ENCODE peak calls at places on chromosomes 1 and 21, in seven cellular contexts. Y, R, M, U, F, G and K are unnamed samples. For H3K4me1 and H3K79me2, the result is how much of the 10 kb centered on the place peaks cover.

GRCh38 chr1:28199328-28200233 is 23.1 kb upstream of the PTAFR start:
- DNase-seq in Y (no peak), R (no peak), M (no peak), U (no peak), F (no peak), G (no peak), K (no peak)

GRCh38 chr21:46060596-46061061 is 37.3 kb upstream of the COL6A2 start:
- DNase-seq in Y (peak), R (no peak), M (peak), U (peak), F (peak), G (no peak), K (peak)

GRCh38 chr21:45845063-45845789 is 136.3 kb upstream of the COL6A1 start:
- DNase-seq in Y (no peak), R (no peak), M (no peak), U (no peak), F (no peak), G (no peak), K (no peak)

GRCh38 chr1:19735419-19736127 is 64.1 kb downstream of the TMCO4 start:
- DNase-seq in Y (peak), R (no peak), M (no peak), U (peak), F (peak), G (no peak), K (no peak)

GRCh38 chr1:16371725-16372124 is 4.7 kb downstream of the SZRD1 start:
- DNase-seq in Y (no peak), R (no peak), M (no peak), U (peak), F (peak), G (no peak), K (no peak)

GRCh38 chr1:245853291-245853690 is 653.8 kb downstream of the SMYD3 start:
- DNase-seq in Y (no peak), R (no peak), M (no peak), U (no peak), F (no peak), G (no peak), K (no peak)

GRCh38 chr1:3551290-3551678 is 60.0 kb downstream of the MEGF6 start:
- DNase-seq in Y (no peak), R (no peak), M (no peak), U (no peak), F (no peak), G (no peak), K (no peak)

GRCh38 chr1:192170196-192170984 is 12.1 kb downstream of the RGS18 start:
- DNase-seq in Y (no peak), R (no peak), M (no peak), U (no peak), F (no peak), G (no peak), K (no peak)

GRCh38 chr1:66262233-66262632 is 271.7 kb upstream of the SGIP1 start:
- DNase-seq in Y (peak), R (no peak), M (peak), U (peak), F (peak), G (peak), K (peak)

GRCh38 chr1:216422821-216423529 is at the start of gene USH2A:
- DNase-seq in Y (no peak), R (peak), M (peak), U (peak), F (no peak), G (no peak), K (no peak)

GRCh38 chr1:217389895-217390294 is 241.0 kb downstream of the GPATCH2 start:
- DNase-seq in Y (no peak), R (no peak), M (no peak), U (no peak), F (no peak), G (no peak), K (no peak)

GRCh38 chr1:183993132-183993531 is 44.4 kb downstream of the COLGALT2 start:
- DNase-seq in Y (no peak), R (no peak), M (no peak), U (no peak), F (no peak), G (no peak), K (no peak)

DNA sequence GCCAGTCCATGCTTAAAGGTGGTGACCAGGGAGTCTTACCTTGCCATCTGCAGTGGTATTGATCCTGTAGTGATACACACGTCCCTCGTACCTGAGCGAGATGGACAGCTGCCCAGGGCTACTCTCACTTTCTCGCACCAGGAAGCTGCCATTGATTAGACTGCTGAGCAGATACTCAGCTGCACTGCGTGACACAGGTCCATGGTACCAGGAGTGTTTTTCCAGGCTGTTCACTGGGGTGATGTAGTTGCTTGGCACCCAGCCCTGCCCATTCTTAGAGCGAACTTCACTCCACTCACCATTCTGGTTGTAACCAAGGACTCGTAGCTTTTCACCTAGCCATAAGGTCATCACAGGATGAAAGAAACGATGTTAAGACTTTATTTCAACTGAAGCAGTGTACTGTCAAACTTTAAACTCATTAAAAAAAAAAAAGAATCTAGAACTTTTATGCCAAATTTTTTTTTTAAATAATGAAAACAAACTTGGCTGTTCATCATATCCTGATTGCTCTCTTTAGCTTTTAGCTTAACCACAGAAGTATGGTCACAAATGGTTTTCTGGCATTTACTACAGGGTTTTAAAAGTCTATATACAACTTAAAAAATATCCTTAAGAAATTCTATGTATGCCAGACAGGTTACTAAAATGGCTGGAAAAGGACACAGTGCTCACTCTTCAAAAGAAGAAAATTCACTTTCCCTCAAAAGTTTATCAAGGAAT is 44.6 kb downstream of the TOR3A start:
- DNase-seq in Y (no peak), R (no peak), M (no peak), U (peak), F (no peak), G (no peak), K (no peak)
- H3K4me1 ChIP-seq in Y (under half), R (under half), M (under half), U (under half), F (half or more), G (half or more), K (under half)

GRCh38 chr1:153968972-153969371 is 1.3 kb downstream of the CREB3L4 start:
- DNase-seq in Y (no peak), R (no peak), M (no peak), U (no peak), F (no peak), G (no peak), K (no peak)
- H3K4me3 ChIP-seq in Y (no peak), R (peak), M (no peak), U (peak), F (no peak), G (no peak), K (peak)

GRCh38 chr1:157011845-157012244 is 33.7 kb downstream of the ARHGEF11 start:
- DNase-seq in Y (no peak), R (no peak), M (no peak), U (no peak), F (no peak), G (no peak), K (no peak)
- H3K79me2 ChIP-seq in Y (under half), R (half or more), M (half or more), U (under half), F (half or more), G (half or more), K (under half)

DNA sequence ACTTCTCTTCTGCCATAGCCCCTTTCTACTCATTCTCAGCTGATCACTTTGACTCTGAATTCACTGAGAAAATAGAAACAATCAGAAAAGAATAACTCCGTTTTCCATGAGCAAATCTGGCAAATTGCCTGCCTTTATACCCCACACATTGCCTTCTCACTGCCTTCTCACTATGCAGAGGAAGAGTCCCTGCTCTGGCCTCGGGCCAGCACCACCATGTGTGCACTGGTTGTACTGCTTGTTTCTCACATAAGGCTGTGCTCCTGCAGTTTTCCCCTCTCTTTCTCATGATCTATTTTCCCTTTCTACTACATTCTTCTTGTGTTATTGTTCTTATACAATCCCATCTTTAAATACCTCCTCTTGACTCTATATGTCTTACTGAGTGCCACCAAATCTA is 2.3 kb upstream of the HMGCS2 start:
- DNase-seq in Y (no peak), R (peak), M (peak), U (no peak), F (peak), G (no peak), K (no peak)
- H3K4me1 ChIP-seq in Y (under half), R (under half), M (half or more), U (under half), F (under half), G (under half), K (under half)

DNA sequence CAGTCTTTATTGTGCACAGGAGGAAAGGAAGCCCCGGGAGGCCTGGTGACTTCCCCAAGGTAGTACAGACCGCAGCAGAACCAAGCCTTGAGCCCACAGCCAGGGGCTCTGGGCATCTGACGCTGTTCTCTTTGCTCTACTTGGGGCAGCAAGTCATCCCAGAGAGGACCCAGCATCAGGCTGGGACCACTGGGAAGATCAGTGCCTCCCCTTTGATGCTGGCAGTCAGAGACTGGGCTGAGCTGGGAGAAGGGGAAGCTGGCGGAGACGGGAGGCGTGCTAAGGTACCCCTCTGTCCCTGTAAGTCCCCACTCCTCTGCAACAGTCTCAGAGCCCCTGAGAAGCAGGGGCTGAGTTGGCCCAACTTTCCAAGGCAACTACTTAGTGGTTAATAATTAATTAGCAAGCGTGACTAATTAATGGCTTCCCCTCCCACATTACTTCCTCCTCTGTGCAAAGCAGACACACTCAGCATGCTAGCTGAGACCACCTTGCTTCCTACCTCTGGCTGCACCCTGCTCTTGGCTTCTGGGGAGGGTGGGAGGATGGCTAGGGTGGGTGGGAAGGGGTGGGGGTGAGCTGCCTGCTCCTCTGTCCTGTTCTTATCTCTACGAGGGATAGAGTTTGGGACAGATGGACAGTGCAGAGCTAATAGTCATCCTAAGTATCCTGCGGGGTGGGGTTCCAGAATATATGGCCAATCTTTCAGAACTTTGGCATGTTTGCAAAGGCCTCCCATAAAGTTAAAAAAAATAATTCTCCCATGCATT is 1.3 kb downstream of the INAVA start:
- DNase-seq in Y (no peak), R (no peak), M (peak), U (no peak), F (no peak), G (no peak), K (no peak)
- H3K4me3 ChIP-seq in Y (peak), R (no peak), M (peak), U (no peak), F (no peak), G (peak), K (peak)

GRCh38 chr1:214548988-214549387 is 2.4 kb downstream of the PTPN14 start:
- DNase-seq in Y (peak), R (peak), M (no peak), U (peak), F (peak), G (no peak), K (no peak)
- H3K79me2 ChIP-seq in Y (half or more), R (half or more), M (half or more), U (half or more), F (half or more), G (half or more), K (half or more)

DNA sequence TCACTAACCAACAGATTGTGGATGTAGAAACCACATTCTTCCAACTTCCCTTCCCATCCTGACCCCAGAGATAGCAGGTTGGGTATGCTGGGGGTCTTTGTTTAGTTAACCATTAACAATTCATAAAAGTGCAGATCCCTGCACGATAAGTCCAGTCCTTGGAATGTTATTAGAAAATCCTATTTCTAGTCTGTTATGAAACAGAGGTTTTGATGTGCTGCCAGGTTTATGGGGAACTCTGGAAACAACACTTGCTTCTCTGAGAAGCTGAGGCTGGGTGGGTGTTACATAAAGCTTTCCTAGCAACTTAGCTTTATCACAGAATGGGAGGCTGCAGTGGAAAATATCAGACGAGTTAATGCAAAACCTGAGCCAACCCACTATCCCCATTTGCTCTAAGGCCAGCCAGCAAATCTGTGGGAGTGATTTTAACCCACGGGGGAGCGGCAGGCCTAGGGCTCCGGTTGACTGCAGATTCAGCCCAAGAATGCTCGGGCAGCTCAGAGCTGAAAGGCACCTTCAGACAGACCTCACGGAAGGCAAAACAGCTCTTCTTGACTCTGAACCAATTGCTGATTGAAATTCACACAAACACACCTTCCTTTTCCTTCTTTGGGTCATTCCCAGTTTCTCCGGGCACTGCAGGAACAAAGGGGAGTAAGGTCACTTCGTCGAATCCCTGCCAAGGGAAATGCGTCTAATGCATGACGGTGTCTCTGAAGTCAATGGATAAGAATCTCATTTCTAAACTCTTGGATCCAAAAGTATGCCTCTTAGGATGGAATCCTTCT is 111.7 kb upstream of the IRF2BP2 start:
- DNase-seq in Y (no peak), R (no peak), M (peak), U (peak), F (peak), G (no peak), K (no peak)
- H3K4me1 ChIP-seq in Y (half or more), R (half or more), M (half or more), U (under half), F (under half), G (half or more), K (half or more)

GRCh38 chr1:231160851-231161710 is 777 bp upstream of the TRIM67 start:
- DNase-seq in Y (no peak), R (peak), M (no peak), U (no peak), F (no peak), G (no peak), K (no peak)

GRCh38 chr1:231162970-231163830 is 1.3 kb downstream of the TRIM67 start:
- DNase-seq in Y (no peak), R (peak), M (no peak), U (no peak), F (peak), G (no peak), K (no peak)

GRCh38 chr1:231159963-231160761 is 1.7 kb upstream of the TRIM67 start:
- DNase-seq in Y (no peak), R (no peak), M (no peak), U (no peak), F (no peak), G (no peak), K (no peak)

GRCh38 chr1:231162300-231162969 is 577 bp downstream of the TRIM67 start:
- DNase-seq in Y (peak), R (peak), M (peak), U (peak), F (peak), G (no peak), K (no peak)

GRCh38 chr1:231161711-231162299 is at the start of gene TRIM67:
- DNase-seq in Y (no peak), R (peak), M (peak), U (peak), F (no peak), G (no peak), K (no peak)
- H3K4me3 ChIP-seq in Y (peak), R (peak), M (peak), U (peak), F (peak), G (no peak), K (no peak)

GRCh38 chr1:201705389-201705788 is 123.6 kb upstream of the IPO9 start:
- DNase-seq in Y (no peak), R (no peak), M (no peak), U (no peak), F (no peak), G (no peak), K (no peak)

GRCh38 chr1:201704439-201704792 is 124.5 kb upstream of the IPO9 start:
- DNase-seq in Y (no peak), R (no peak), M (no peak), U (no peak), F (no peak), G (no peak), K (no peak)

GRCh38 chr1:201707027-201707426 is 121.9 kb upstream of the IPO9 start:
- DNase-seq in Y (no peak), R (no peak), M (no peak), U (no peak), F (no peak), G (no peak), K (no peak)

GRCh38 chr1:201708085-201708512 is 120.9 kb upstream of the IPO9 start:
- DNase-seq in Y (no peak), R (no peak), M (peak), U (peak), F (peak), G (no peak), K (no peak)

DNA sequence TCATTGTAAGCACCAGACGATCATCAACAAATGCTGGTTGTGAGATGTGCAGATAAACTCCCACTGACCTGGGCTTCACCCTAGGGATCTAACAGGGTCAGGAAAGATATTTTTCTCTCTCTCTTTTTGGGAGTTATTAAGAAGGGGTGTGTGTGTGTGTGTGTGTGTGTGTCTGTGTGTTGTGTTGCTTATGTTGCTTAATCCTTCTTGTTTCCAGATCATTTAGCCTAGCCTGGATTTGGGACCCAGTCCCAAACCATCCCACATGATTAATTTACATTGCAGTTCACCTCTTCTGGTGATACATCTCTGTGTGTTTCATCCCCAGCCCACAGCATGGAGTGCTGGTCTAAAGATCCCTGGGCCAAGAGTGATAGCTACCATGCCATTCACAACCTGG is 122.8 kb upstream of the IPO9 start:
- DNase-seq in Y (no peak), R (no peak), M (no peak), U (peak), F (peak), G (no peak), K (no peak)
- H3K79me2 ChIP-seq in Y (under half), R (under half), M (under half), U (half or more), F (half or more), G (under half), K (under half)